ENCODE peak calls at places on chromosomes 11 and 22, in four cellular contexts. One of them, this sample, is unnamed.

GRCh38 chr11:126352163-126352562 is 3.3 kb upstream of the ST3GAL4 start:
- DNase-seq in dorsolateral prefrontal cortex: no peak
- DNase-seq in midbrain: no peak
- DNase-seq in GM18507: no peak
- DNase-seq in this sample: no peak

GRCh38 chr11:60872124-60872951 is 5.0 kb downstream of the ZP1 start:
- DNase-seq in dorsolateral prefrontal cortex: no peak
- DNase-seq in midbrain: no peak
- DNase-seq in GM18507: no peak
- DNase-seq in this sample: no peak

GRCh38 chr22:22974156-22974555 is 86.5 kb downstream of the IGLL5 start:
- DNase-seq in dorsolateral prefrontal cortex: no peak
- DNase-seq in midbrain: no peak
- DNase-seq in GM18507: no peak
- DNase-seq in this sample: no peak

GRCh38 chr22:21823740-21824438 is 43.6 kb downstream of the MAPK1 start:
- DNase-seq in dorsolateral prefrontal cortex: no peak
- DNase-seq in midbrain: no peak
- DNase-seq in GM18507: no peak
- DNase-seq in this sample: no peak

GRCh38 chr11:111601979-111602864 is at the start of gene SIK2:
- DNase-seq in dorsolateral prefrontal cortex: peak
- DNase-seq in midbrain: peak
- DNase-seq in GM18507: peak
- DNase-seq in this sample: peak

GRCh38 chr11:119339581-119340334 is 925 bp downstream of the C1QTNF5 start:
- DNase-seq in dorsolateral prefrontal cortex: peak
- DNase-seq in midbrain: peak
- DNase-seq in GM18507: no peak
- DNase-seq in this sample: no peak

GRCh38 chr11:73257342-73258103 is 14.6 kb upstream of the P2RY6 start:
- DNase-seq in dorsolateral prefrontal cortex: no peak
- DNase-seq in midbrain: no peak
- DNase-seq in GM18507: no peak
- DNase-seq in this sample: no peak

GRCh38 chr11:13907678-13908077 is 54.8 kb upstream of the SPON1 start:
- DNase-seq in dorsolateral prefrontal cortex: no peak
- DNase-seq in midbrain: no peak
- DNase-seq in GM18507: no peak
- DNase-seq in this sample: no peak

GRCh38 chr11:124656759-124657627 is 16.5 kb downstream of the SIAE start:
- DNase-seq in dorsolateral prefrontal cortex: peak
- DNase-seq in midbrain: no peak
- DNase-seq in GM18507: no peak
- DNase-seq in this sample: no peak

GRCh38 chr11:2825886-2826678 is 59.5 kb downstream of the CDKN1C start:
- DNase-seq in dorsolateral prefrontal cortex: no peak
- DNase-seq in midbrain: peak
- DNase-seq in GM18507: no peak
- DNase-seq in this sample: no peak

GRCh38 chr11:65429724-65430405 is 7.3 kb downstream of the NEAT1 start:
- DNase-seq in dorsolateral prefrontal cortex: peak
- DNase-seq in midbrain: no peak
- DNase-seq in GM18507: no peak
- DNase-seq in this sample: no peak

GRCh38 chr11:112157274-112157766 is 6.6 kb downstream of the IL18 start:
- DNase-seq in dorsolateral prefrontal cortex: no peak
- DNase-seq in midbrain: no peak
- DNase-seq in GM18507: no peak
- DNase-seq in this sample: no peak

This sample was measured in GM12878.